ENCODE peak calls at places on chromosome 2, in four cellular contexts. Y is body of pancreas; D is CD4-positive, alpha-beta memory T cell; J is neural progenitor cell. F is an unnamed sample.

GRCh38 chr2:98445167-98445522 is 487 bp downstream of the INPP4A start:
- DNase-seq in D (no peak), J (no peak), Y (no peak), F (no peak)

GRCh38 chr2:12665334-12665733 is 51.4 kb upstream of the TRIB2 start:
- DNase-seq in Y (no peak), D (no peak), J (no peak), F (no peak)

GRCh38 chr2:178296394-178297090 is 102.2 kb downstream of the OSBPL6 start:
- DNase-seq in J (no peak), Y (no peak), D (no peak), F (no peak)

GRCh38 chr2:133377021-133377481 is 191.2 kb downstream of the NCKAP5 start:
- DNase-seq in J (no peak), Y (no peak), D (no peak), F (no peak)

GRCh38 chr2:70985283-70985688 is 6.9 kb downstream of the ANKRD53 start:
- DNase-seq in D (no peak), J (no peak), Y (no peak), F (no peak)

GRCh38 chr2:238704471-238705230 is 143.2 kb upstream of the TWIST2 start:
- DNase-seq in Y (no peak), D (no peak), J (no peak), F (no peak)

GRCh38 chr2:229282758-229283546 is 11.9 kb upstream of the PID1 start:
- DNase-seq in J (no peak), D (no peak), Y (peak; percentile 69), F (no peak)

GRCh38 chr2:70978388-70979357 is at the start of gene ANKRD53:
- DNase-seq in D (no peak), Y (peak; percentile 85), J (peak; percentile 86), F (no peak)

GRCh38 chr2:129004485-129004884 is 685.8 kb upstream of the HS6ST1 start:
- DNase-seq in D (no peak), J (no peak), Y (no peak), F (no peak)

GRCh38 chr2:7666561-7667259 is 749.5 kb downstream of the RNF144A start:
- DNase-seq in Y (no peak), D (no peak), J (no peak), F (no peak)

GRCh38 chr2:23606196-23606595 is 221.2 kb downstream of the KLHL29 start:
- DNase-seq in J (no peak), D (no peak), Y (no peak), F (no peak)

GRCh38 chr2:105775809-105776559 is 31.3 kb downstream of the NCK2 start:
- DNase-seq in D (no peak), J (no peak), Y (no peak), F (no peak)

GRCh38 chr2:105774781-105775337 is 30.1 kb downstream of the NCK2 start:
- DNase-seq in J (no peak), Y (no peak), D (no peak), F (no peak)

GRCh38 chr2:105771841-105772240 is 27.1 kb downstream of the NCK2 start:
- DNase-seq in J (peak; percentile 31), Y (no peak), D (no peak), F (no peak)

GRCh38 chr2:105772362-105772761 is 27.6 kb downstream of the NCK2 start:
- DNase-seq in D (no peak), Y (no peak), J (no peak), F (no peak)

GRCh38 chr2:105773568-105773967 is 28.9 kb downstream of the NCK2 start:
- DNase-seq in D (no peak), Y (no peak), J (no peak), F (no peak)
- H3K4me1 ChIP-seq in D (peaks cover 100% of the 10 kb centered on the region), Y (peaks cover 58% of the 10 kb centered on the region), J (peaks cover 31% of the 10 kb centered on the region), F (no peaks in the 10 kb centered on the region)

DNA sequence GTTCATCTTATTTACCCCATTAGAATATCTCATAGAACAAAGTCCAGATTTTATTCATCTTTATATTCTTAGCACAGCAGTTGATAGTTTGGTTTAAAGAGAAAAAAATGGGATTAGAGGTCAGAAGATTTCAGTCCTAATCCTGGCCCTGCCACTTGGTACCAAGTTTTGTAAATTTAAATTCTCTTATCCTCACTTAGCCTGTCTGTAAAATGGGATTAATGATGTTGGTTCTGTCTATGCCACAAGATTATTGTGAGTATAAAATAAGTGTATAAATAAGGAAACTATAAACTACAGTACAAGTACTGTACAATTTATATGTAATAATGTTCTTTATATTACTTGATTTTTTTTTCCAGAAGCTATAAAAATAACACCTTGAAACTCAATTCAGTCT is 17.1 kb upstream of the DRC1 start:
- DNase-seq in J (no peak), Y (no peak), D (no peak), F (no peak)
- H3K4me1 ChIP-seq in J (peaks cover 9% of the 10 kb centered on the region), Y (no peaks in the 10 kb centered on the region), D (no peaks in the 10 kb centered on the region), F (no peaks in the 10 kb centered on the region)

GRCh38 chr2:69767034-69767433 is 25.1 kb downstream of the ANXA4 start:
- DNase-seq in J (no peak), Y (no peak), D (no peak), F (no peak)
- H3K4me1 ChIP-seq in J (no peaks in the 10 kb centered on the region), Y (peaks cover 64% of the 10 kb centered on the region), D (peaks cover 25% of the 10 kb centered on the region), F (peaks cover 7% of the 10 kb centered on the region)

GRCh38 chr2:127512362-127512761 is 13.9 kb downstream of the IWS1 start:
- DNase-seq in J (no peak), Y (no peak), D (no peak), F (no peak)
- H3K4me1 ChIP-seq in J (no peaks in the 10 kb centered on the region), Y (peaks cover 29% of the 10 kb centered on the region), D (peaks cover 91% of the 10 kb centered on the region), F (peaks cover 17% of the 10 kb centered on the region)

DNA sequence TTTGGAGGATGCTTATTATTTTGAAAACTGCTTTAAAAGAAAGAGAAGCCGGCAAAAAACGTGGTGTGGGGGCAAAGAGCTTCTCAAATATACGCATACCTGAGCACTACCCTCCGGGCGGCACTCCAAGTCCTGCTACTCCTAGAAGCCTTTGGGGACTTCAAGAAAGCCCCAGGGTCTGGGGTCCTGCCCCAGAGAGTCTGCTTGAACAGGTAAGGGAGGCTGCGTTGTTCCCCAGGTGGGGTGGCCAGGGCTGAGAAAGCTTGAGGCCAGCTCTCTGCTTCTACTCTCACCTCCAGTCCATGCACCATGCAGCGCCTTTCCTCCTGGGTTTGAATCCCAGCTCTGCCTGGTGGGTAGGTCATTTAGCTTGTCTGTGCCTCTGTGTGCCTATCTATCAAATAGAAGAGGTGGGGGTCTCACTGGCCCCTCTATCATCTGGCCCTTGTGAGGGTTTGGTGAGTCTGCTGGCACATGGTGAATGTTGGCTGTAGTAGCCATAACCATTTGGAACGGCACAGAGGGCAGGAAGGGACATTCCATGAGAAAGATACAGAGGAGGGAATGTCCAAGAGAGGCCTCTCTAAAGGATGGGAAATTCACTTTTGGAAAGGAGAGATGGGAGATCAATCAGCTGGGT is 19.5 kb downstream of the MALL start:
- DNase-seq in D (no peak), Y (no peak), J (no peak), F (no peak)
- H3K4me1 ChIP-seq in D (no peaks in the 10 kb centered on the region), Y (peaks cover 20% of the 10 kb centered on the region), J (no peaks in the 10 kb centered on the region), F (no peaks in the 10 kb centered on the region)

DNA sequence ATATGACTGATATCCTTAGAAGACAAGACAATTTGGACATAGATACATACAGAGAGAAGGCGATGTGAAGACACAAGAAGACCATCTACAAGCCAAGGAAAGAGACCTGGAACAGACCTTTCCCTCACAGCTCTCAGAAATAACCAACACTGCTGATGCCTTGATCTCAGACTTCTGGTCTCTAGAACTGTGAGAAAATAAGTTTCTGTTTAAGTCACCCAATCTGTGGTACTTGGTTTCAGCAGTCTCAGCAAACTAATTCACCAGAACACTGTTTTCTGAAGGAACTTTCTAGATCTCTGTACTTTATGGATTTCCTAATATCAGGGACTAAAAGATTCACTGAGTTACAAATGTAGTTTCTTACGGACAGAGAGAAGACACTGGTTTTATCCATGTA is 58.8 kb downstream of the NAB1 start:
- DNase-seq in Y (no peak), J (no peak), D (no peak), F (no peak)
- H3K4me1 ChIP-seq in Y (no peaks in the 10 kb centered on the region), J (peaks cover 5% of the 10 kb centered on the region), D (no peaks in the 10 kb centered on the region), F (no peaks in the 10 kb centered on the region)

DNA sequence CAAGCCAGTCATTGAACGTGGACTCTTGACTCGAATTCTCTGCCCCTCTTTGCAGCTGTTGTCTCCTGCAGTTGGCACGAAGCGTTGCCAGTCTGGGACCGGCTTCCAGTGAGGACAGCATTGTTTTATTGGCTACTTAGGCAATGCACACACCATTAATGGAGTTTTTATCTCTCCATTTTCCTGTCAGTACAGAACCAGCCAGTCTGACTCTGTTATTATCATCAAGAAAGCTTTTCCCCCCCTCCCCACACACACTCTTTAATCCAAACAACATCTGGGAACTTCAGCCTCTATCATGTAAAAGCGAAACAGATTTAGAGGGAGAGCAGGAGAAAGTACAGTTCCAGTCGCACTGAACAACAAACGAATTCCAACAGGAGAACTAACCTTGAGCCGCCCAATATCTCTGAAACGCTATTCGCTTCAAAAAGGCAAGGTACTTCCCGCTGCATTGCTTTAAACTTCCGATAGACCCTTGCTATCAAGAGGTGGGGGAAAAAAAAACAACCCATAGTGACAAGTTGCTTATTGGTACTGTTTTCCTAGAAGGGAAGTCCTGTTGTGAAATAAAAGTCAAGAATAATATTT is 38.2 kb downstream of the ACVR1 start:
- DNase-seq in Y (peak; percentile 50), D (no peak), J (no peak), F (no peak)
- H3K4me1 ChIP-seq in Y (peaks cover 67% of the 10 kb centered on the region), D (peaks cover 18% of the 10 kb centered on the region), J (peaks cover 57% of the 10 kb centered on the region), F (peaks cover 10% of the 10 kb centered on the region)

F was measured in HAP-1.